ENCODE peak calls at places on chromosomes 7 and 10, in nine cellular contexts. W is central memory CD8-positive, alpha-beta T cell; J is kidney glomerular epithelial cell; Z is activated T-cell treated with anti-CD3 and anti-CD28 coated beads, Interleukin-2, amount 50 U/mL, for 4 hours; S is activated T-helper 1 cell treated with Interleukin-2 at 50 U/mL for 16 hours; H is SK-N-DZ; D is AG10803; P is memory B cell; Q is stimulated activated CD4-positive, alpha-beta T cell treated with anti-CD3 and anti-CD28 coated beads, Interleukin-2, amount 100 ng/mL, for 48 hours. X is an unnamed sample.

GRCh38 chr10:93206652-93207051 is 133.0 kb downstream of the CYP26A1 start:
- DNase-seq in S (no peak), W (no peak), Z (no peak), Q (no peak), H (no peak), P (no peak), J (no peak), D (no peak), X (no peak)

GRCh38 chr7:81299711-81300110 is 380.9 kb upstream of the SEMA3C start:
- DNase-seq in S (no peak), W (no peak), H (no peak), J (peak), Z (no peak), P (no peak), Q (no peak), D (no peak), X (no peak)

GRCh38 chr10:45373003-45373782 is 823 bp upstream of the ALOX5 start:
- DNase-seq in J (no peak), Q (no peak), W (no peak), S (no peak), P (peak), Z (no peak), D (no peak), H (peak), X (peak)

GRCh38 chr7:94212160-94212559 is 182.5 kb upstream of the COL1A2 start:
- DNase-seq in J (no peak), Z (no peak), W (no peak), D (no peak), H (no peak), S (no peak), P (no peak), Q (no peak), X (no peak)

GRCh38 chr10:31404640-31405039 is 85.6 kb downstream of the ZEB1 start:
- DNase-seq in J (no peak), Q (no peak), H (no peak), W (no peak), S (no peak), Z (no peak), D (peak), P (no peak), X (no peak)

GRCh38 chr10:78964952-78965633 is 103.7 kb upstream of the ZMIZ1 start:
- DNase-seq in W (no peak), Q (no peak), H (peak), P (no peak), J (peak), Z (no peak), S (no peak), D (no peak), X (no peak)

GRCh38 chr7:8131694-8132605 is 130.0 kb downstream of the ICA1 start:
- DNase-seq in P (no peak), D (no peak), Q (no peak), S (no peak), W (peak), H (no peak), Z (no peak), J (no peak), X (peak)

GRCh38 chr7:77684030-77684429 is 12.2 kb upstream of the RSBN1L start:
- DNase-seq in Q (no peak), J (no peak), W (no peak), D (peak), H (no peak), S (no peak), Z (no peak), P (no peak), X (no peak)

GRCh38 chr10:89468625-89469024 is 54.3 kb downstream of the IFIT5 start:
- DNase-seq in S (no peak), W (no peak), P (no peak), H (no peak), Q (no peak), J (no peak), Z (no peak), D (no peak), X (no peak)

GRCh38 chr10:52551036-52551435 is 221.5 kb downstream of the MBL2 start:
- DNase-seq in H (no peak), Q (no peak), W (no peak), S (no peak), Z (no peak), D (no peak), P (no peak), J (no peak), X (no peak)

GRCh38 chr7:114784177-114784576 is 137.7 kb upstream of the MDFIC start:
- DNase-seq in S (no peak), H (no peak), Z (no peak), D (no peak), Q (no peak), J (no peak), W (no peak), P (no peak), X (no peak)

GRCh38 chr7:149454006-149454405 is 6.9 kb downstream of the ZNF777 start:
- DNase-seq in H (no peak), P (no peak), Z (no peak), Q (no peak), W (peak), J (no peak), D (no peak), S (no peak), X (no peak)

GRCh38 chr7:131105294-131105802 is 222.3 kb upstream of the MKLN1 start:
- DNase-seq in H (peak), W (no peak), S (no peak), P (no peak), D (peak), Q (no peak), Z (no peak), J (no peak), X (no peak)

GRCh38 chr7:95950698-95951097 is 178.3 kb downstream of the DYNC1I1 start:
- DNase-seq in Q (no peak), P (no peak), S (no peak), Z (no peak), H (no peak), D (peak), W (no peak), J (no peak), X (no peak)

GRCh38 chr10:80611481-80611880 is 73.8 kb downstream of the SH2D4B start:
- DNase-seq in P (no peak), J (no peak), H (no peak), D (no peak), Z (no peak), S (no peak), W (no peak), Q (no peak), X (no peak)

GRCh38 chr10:43259981-43260761 is 6.7 kb downstream of the RASGEF1A start:
- DNase-seq in J (no peak), Q (no peak), W (peak), H (no peak), P (no peak), D (no peak), Z (no peak), S (no peak), X (no peak)

GRCh38 chr10:110872145-110872983 is 636 bp downstream of the PDCD4 start:
- DNase-seq in Z (peak), J (peak), W (peak), D (peak), H (peak), S (peak), Q (peak), P (peak), X (peak)

GRCh38 chr10:123766012-123766411 is 99.9 kb downstream of the GPR26 start:
- DNase-seq in H (no peak), Z (no peak), Q (no peak), W (no peak), P (no peak), D (no peak), S (no peak), J (no peak), X (no peak)

GRCh38 chr7:5350600-5351385 is 68.0 kb downstream of the SLC29A4 start:
- DNase-seq in W (no peak), S (no peak), D (no peak), Q (no peak), H (no peak), P (no peak), Z (no peak), J (no peak), X (no peak)

GRCh38 chr7:120180221-120180620 is 92.8 kb upstream of the KCND2 start:
- DNase-seq in D (peak), S (no peak), H (no peak), J (no peak), Z (no peak), P (no peak), Q (no peak), W (no peak), X (no peak)

GRCh38 chr7:23713285-23714235 is 3.5 kb downstream of the STK31 start:
- DNase-seq in S (no peak), D (peak), Q (no peak), J (peak), P (no peak), H (no peak), W (no peak), Z (no peak), X (no peak)

X was measured in T-helper 9 cell.